ENCODE peak calls at places on chromosomes 3 and 15, in eight cellular contexts. Y, R, U, M, O, E, S and C are unnamed samples.

GRCh38 chr15:84864429-84864795 is 20.1 kb upstream of the SLC28A1 start:
- DNase-seq in S (no peak), R (no peak), Y (no peak), M (no peak), U (no peak), O (no peak), E (no peak), C (no peak)

GRCh38 chr15:88465633-88466219 is 1.5 kb downstream of the MRPL46 start:
- DNase-seq in E (peak), Y (no peak), U (no peak), O (no peak), S (peak), M (no peak), R (peak), C (no peak)

GRCh38 chr3:112472676-112473075 is 26.6 kb downstream of the BTLA start:
- DNase-seq in Y (no peak), M (no peak), R (no peak), O (no peak), S (no peak), E (no peak), U (no peak), C (no peak)

GRCh38 chr3:61669676-61670299 is 108.4 kb downstream of the PTPRG start:
- DNase-seq in R (no peak), E (no peak), Y (no peak), M (no peak), O (no peak), U (no peak), S (no peak), C (no peak)

GRCh38 chr3:100879445-100879844 is 113.8 kb downstream of the ABI3BP start:
- DNase-seq in E (no peak), S (no peak), O (no peak), Y (no peak), M (no peak), U (no peak), R (no peak), C (no peak)

GRCh38 chr3:47910777-47911440 is 105.3 kb downstream of the MAP4 start:
- DNase-seq in S (peak), Y (no peak), U (no peak), R (no peak), E (peak), O (no peak), M (no peak), C (no peak)

GRCh38 chr15:66730168-66731014 is 28.4 kb downstream of the SMAD6 start:
- DNase-seq in S (peak), M (no peak), Y (no peak), O (no peak), E (no peak), U (no peak), R (no peak), C (no peak)

GRCh38 chr15:26772588-26773484 is at the start of gene GABRB3:
- DNase-seq in M (peak), R (no peak), S (no peak), O (no peak), E (peak), Y (peak), U (no peak), C (no peak)

GRCh38 chr3:66885326-66886000 is 112.6 kb upstream of the KBTBD8 start:
- DNase-seq in Y (no peak), O (no peak), R (no peak), E (no peak), M (no peak), U (no peak), S (peak), C (no peak)

GRCh38 chr3:117885046-117885445 is 1149.6 kb downstream of the IGSF11 start:
- DNase-seq in U (no peak), O (no peak), Y (no peak), M (no peak), R (no peak), S (no peak), E (no peak), C (no peak)

GRCh38 chr3:31532587-31533168 is at the start of gene STT3B:
- DNase-seq in M (peak), S (peak), R (peak), E (peak), O (peak), Y (peak), U (peak), C (peak)

GRCh38 chr3:117103645-117104044 is 394.1 kb downstream of the TUSC7 start:
- DNase-seq in M (no peak), E (no peak), R (no peak), U (no peak), Y (no peak), S (no peak), O (no peak), C (no peak)

GRCh38 chr3:98573231-98573728 is 20.1 kb downstream of the CPOX start:
- DNase-seq in R (no peak), M (no peak), E (no peak), U (no peak), Y (no peak), O (no peak), S (no peak), C (no peak)

GRCh38 chr3:58171126-58171525 is 39.6 kb downstream of the DNASE1L3 start:
- DNase-seq in U (no peak), S (no peak), R (no peak), Y (no peak), E (no peak), O (no peak), M (no peak), C (no peak)

GRCh38 chr15:60973637-60974415 is 255.3 kb downstream of the RORA start:
- DNase-seq in U (no peak), S (peak), E (no peak), M (no peak), O (no peak), Y (no peak), R (peak), C (no peak)

GRCh38 chr3:31077826-31078225 is 183.4 kb upstream of the GADL1 start:
- DNase-seq in R (no peak), M (no peak), Y (no peak), E (no peak), U (no peak), O (no peak), S (no peak), C (no peak)

GRCh38 chr3:143243686-143244085 is 124.1 kb downstream of the CHST2 start:
- DNase-seq in O (no peak), S (no peak), M (no peak), E (no peak), U (no peak), R (no peak), Y (no peak), C (no peak)

GRCh38 chr3:46878796-46879436 is 1.4 kb downstream of the PTH1R start:
- DNase-seq in R (no peak), Y (no peak), S (peak), O (no peak), M (no peak), E (no peak), U (no peak), C (no peak)

GRCh38 chr3:126287536-126288181 is 69.5 kb downstream of the KLF15 start:
- DNase-seq in M (peak), O (no peak), E (peak), R (peak), S (no peak), U (peak), Y (peak), C (no peak)

GRCh38 chr15:26179906-26180305 is 316.8 kb upstream of the ATP10A start:
- DNase-seq in Y (no peak), M (no peak), U (no peak), R (peak), O (no peak), S (no peak), E (no peak), C (no peak)

GRCh38 chr15:77029166-77030041 is 34.5 kb downstream of the PSTPIP1 start:
- DNase-seq in Y (peak), O (no peak), U (peak), M (peak), S (no peak), R (no peak), E (no peak), C (no peak)

GRCh38 chr15:51318382-51319150 is 19.8 kb downstream of the CYP19A1 start:
- DNase-seq in O (no peak), E (no peak), M (no peak), Y (no peak), U (no peak), S (no peak), R (no peak), C (no peak)

GRCh38 chr3:147422226-147422933 is 13.2 kb downstream of the ZIC1 start:
- DNase-seq in E (no peak), U (no peak), O (no peak), R (no peak), S (no peak), Y (no peak), M (no peak), C (no peak)

GRCh38 chr15:40856736-40857135 is 12.9 kb downstream of the SPINT1 start:
- DNase-seq in Y (no peak), M (no peak), S (no peak), R (no peak), O (no peak), E (no peak), U (no peak), C (no peak)

GRCh38 chr3:107806021-107806420 is 283.3 kb downstream of the BBX start:
- DNase-seq in M (no peak), S (no peak), E (no peak), R (no peak), O (no peak), Y (no peak), U (no peak), C (no peak)

GRCh38 chr3:134487406-134487805 is 1.5 kb downstream of the CEP63 start:
- DNase-seq in U (no peak), E (no peak), M (no peak), Y (no peak), O (no peak), S (no peak), R (no peak), C (peak)

GRCh38 chr3:20043398-20043797 is 3.2 kb downstream of the KAT2B start:
- DNase-seq in S (peak), Y (peak), E (peak), O (peak), M (peak), R (peak), U (peak), C (no peak)

GRCh38 chr15:77605582-77605981 is 27.1 kb downstream of the LINGO1 start:
- DNase-seq in M (no peak), U (no peak), R (no peak), Y (no peak), E (no peak), O (no peak), S (no peak), C (no peak)

GRCh38 chr3:173892547-173892946 is 495.0 kb downstream of the NLGN1 start:
- DNase-seq in Y (no peak), M (no peak), R (no peak), O (no peak), U (no peak), S (no peak), E (no peak), C (no peak)

GRCh38 chr15:77075528-77075927 is 4.6 kb upstream of the TSPAN3 start:
- DNase-seq in S (peak), Y (peak), U (no peak), O (no peak), E (no peak), R (no peak), M (no peak), C (no peak)

GRCh38 chr15:75363786-75364185 is 4.6 kb downstream of the MAN2C1 start:
- DNase-seq in S (no peak), M (no peak), Y (no peak), O (no peak), E (no peak), U (no peak), R (no peak), C (no peak)

GRCh38 chr15:99343836-99344551 is 92.7 kb downstream of the LRRC28 start:
- DNase-seq in R (no peak), M (no peak), E (peak), S (no peak), Y (no peak), U (peak), O (peak), C (no peak)

GRCh38 chr15:99345832-99346462 is 94.7 kb downstream of the LRRC28 start:
- DNase-seq in S (no peak), O (no peak), E (no peak), M (no peak), R (no peak), U (no peak), Y (no peak), C (no peak)

GRCh38 chr15:99343208-99343607 is 91.9 kb downstream of the LRRC28 start:
- DNase-seq in M (no peak), O (no peak), U (no peak), R (no peak), E (no peak), S (no peak), Y (no peak), C (no peak)

GRCh38 chr15:99345242-99345641 is 94.0 kb downstream of the LRRC28 start:
- DNase-seq in S (no peak), U (no peak), M (no peak), E (no peak), Y (no peak), R (no peak), O (no peak), C (no peak)

GRCh38 chr15:99344639-99345038 is 93.4 kb downstream of the LRRC28 start:
- DNase-seq in M (no peak), E (no peak), S (no peak), Y (no peak), O (no peak), R (no peak), U (no peak), C (no peak)
- TF ChIP-seq CTCF in M (no peak), E (no peak), S (no peak), Y (no peak), O (no peak), R (no peak), U (no peak), C (no peak)

DNA sequence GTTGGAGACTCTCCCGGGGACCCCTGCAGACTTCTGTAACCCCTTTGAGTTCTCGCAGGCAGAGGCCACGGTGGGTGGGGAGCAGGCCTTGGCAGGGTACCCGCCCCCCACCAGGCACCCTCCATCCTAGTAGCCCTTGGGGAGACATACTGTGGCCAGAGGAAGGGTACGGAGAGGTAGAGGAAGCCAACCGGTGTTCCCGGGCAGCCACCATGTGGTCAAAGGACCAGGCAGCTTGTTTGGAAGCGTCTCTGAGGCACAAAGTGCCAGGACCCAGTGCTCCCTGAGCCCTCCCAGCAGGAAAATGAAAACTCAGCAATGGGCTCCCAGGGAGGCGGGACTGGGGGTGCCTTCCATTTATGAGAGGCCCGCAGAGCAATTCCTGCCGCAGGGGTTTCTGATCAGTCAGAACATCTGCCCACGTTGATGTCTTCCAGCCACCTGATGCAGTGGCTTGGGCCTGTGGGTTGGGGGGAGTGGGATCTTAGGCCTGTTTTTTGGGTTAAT is 53.0 kb upstream of the CGNL1 start:
- DNase-seq in R (no peak), E (no peak), S (no peak), Y (no peak), O (no peak), U (no peak), M (no peak), C (no peak)
- H3K4me3 ChIP-seq in R (no peak), E (no peak), S (peak), Y (no peak), O (no peak), U (no peak), M (no peak), C (no peak)

DNA sequence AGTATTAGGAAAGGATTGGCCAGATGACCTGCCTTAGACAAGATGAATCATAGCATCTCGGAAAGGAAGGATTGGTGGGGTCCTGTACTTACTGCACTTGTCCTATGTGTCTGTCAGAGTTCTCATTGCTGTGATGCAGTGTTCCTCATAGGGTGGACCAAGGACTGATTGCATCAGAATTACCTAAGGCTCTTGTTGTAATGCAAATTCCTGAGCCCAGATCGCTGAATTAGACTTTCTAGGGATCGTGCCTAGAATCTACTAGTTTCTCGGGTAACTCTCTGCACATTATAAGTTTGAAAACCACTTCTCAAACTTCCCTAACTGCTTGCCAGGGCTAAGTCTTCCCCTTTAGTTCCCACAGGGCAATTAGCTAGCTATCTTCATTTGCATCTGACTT is 74.9 kb upstream of the SKOR1 start:
- DNase-seq in Y (no peak), U (no peak), O (no peak), M (no peak), S (no peak), R (no peak), E (no peak), C (no peak)
- TF ChIP-seq CTCF in Y (no peak), U (no peak), O (no peak), M (no peak), S (no peak), R (no peak), E (no peak), C (no peak)

DNA sequence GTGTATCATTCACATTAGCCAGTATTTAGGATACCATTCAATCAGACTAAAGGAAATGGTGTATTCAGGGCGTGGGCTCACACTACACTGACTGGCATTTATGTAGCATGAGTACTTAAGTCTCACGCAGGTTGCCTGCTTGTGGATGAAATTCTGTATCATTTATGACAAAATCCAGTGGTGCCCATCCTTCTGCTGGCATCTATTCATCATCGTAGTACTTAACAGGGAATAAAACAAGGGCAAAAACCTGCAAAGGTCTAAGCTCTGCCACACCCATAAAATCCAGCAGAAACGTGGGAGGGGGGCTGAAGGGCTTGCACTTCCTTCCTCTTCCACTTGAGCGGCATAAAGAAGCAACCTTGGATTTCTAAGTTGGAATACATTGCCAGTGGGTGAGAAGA is 2.7 kb downstream of the GAP43 start:
- DNase-seq in E (no peak), U (no peak), Y (no peak), M (no peak), R (no peak), O (no peak), S (no peak), C (no peak)
- H3K4me3 ChIP-seq in E (no peak), U (no peak), Y (no peak), M (no peak), R (no peak), O (no peak), S (no peak), C (no peak)

GRCh38 chr15:65028921-65029735 is at the start of gene MTFMT:
- DNase-seq in Y (peak), S (peak), U (peak), M (peak), R (peak), E (peak), O (peak), C (no peak)
- TF ChIP-seq CTCF in Y (peak), S (no peak), U (peak), M (peak), R (peak), E (peak), O (no peak), C (peak)

DNA sequence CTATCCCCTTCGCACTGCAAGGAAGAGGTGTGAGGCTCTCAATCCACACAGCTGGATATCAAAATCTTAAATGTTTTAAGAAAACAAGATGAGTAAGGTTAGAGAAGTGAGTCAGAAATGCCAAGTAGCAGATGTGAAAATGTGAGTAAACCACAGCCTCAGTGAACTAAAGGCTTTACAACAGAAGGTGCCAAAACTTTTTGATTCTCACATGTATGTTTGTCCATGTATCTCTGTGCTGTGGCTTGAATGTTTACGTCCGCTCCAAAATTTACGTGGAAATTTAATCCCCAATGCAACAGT is 126.8 kb upstream of the PFN2 start:
- DNase-seq in M (no peak), R (no peak), U (no peak), E (no peak), Y (no peak), O (no peak), S (no peak), C (no peak)
- H3K4me3 ChIP-seq in M (no peak), R (no peak), U (no peak), E (no peak), Y (no peak), O (no peak), S (no peak), C (no peak)

DNA sequence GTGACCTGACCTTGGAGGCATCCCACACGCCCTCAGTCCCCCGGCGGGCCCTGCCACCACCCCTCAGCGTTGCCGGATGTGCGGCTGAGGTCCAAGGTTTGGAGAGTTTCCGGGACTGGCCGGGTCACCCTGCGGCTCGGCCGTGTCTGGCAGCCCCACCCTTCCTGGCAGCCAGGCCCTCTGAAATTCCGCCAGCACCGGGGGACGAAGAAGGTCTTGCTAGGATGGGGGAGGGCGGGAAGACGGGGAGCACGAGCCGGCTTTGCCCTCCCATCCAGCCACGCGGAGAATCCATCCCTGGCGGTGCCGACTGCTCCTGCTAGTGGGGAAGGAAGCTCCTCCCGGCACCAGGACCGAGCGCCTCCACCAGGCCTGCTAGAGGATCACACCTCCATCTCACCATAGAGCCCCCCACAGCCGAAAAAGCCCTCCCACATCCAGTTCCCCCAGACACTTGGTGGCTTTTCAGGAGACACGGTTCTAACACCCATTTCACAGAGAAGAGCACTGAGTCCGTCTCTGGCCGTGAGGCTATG is 81.5 kb downstream of the CPN2 start:
- DNase-seq in Y (peak), M (no peak), S (peak), O (no peak), U (peak), E (peak), R (peak), C (no peak)
- TF ChIP-seq CTCF in Y (peak), M (no peak), S (peak), O (no peak), U (peak), E (peak), R (peak), C (no peak)

GRCh38 chr15:92714457-92715401 is 59.2 kb upstream of the FAM174B start:
- DNase-seq in O (peak), M (no peak), S (peak), R (peak), E (peak), Y (peak), U (peak), C (no peak)
- H3K4me3 ChIP-seq in O (peak), M (peak), S (peak), R (peak), E (peak), Y (peak), U (peak), C (peak)